ENCODE peak calls at places on chromosome 15, in nine cellular contexts. K is GM18507; U is stimulated activated CD4-positive, alpha-beta T cell treated with anti-CD3 and anti-CD28 coated beads, Interleukin-2, amount 100 ng/mL, for 48 hours; O is H9; R is iris pigment epithelial cell; V is fibroblast of the conjunctiva; J is tibial artery; M is CD8-positive, alpha-beta memory T cell; E is NCI-H1105. A is an unnamed sample.

GRCh38 chr15:98428253-98428989 is 219.9 kb upstream of the IGF1R start:
- DNase-seq in K (peak), U (peak), O (peak), R (peak), V (peak), J (peak), M (peak), E (peak), A (peak)

GRCh38 chr15:69994429-69995201 is 103.1 kb downstream of the TLE3 start:
- DNase-seq in K (no peak), U (no peak), O (no peak), R (no peak), V (no peak), J (no peak), M (no peak), E (no peak), A (no peak)

GRCh38 chr15:72534522-72534921 is 60.4 kb downstream of the ARIH1 start:
- DNase-seq in K (no peak), U (no peak), O (no peak), R (no peak), V (no peak), J (no peak), M (peak), E (no peak), A (peak)

GRCh38 chr15:64045774-64046346 is 425 bp downstream of the DAPK2 start:
- DNase-seq in K (peak), U (peak), O (peak), R (peak), V (no peak), J (no peak), M (no peak), E (no peak), A (no peak)

GRCh38 chr15:29268706-29269484 is 727 bp downstream of the NSMCE3 start:
- DNase-seq in K (no peak), U (peak), O (peak), R (peak), V (no peak), J (peak), M (peak), E (no peak), A (peak)

GRCh38 chr15:67241132-67241855 is 13.2 kb downstream of the AAGAB start:
- DNase-seq in K (peak), U (no peak), O (no peak), R (no peak), V (no peak), J (no peak), M (no peak), E (no peak), A (no peak)

GRCh38 chr15:87207945-87208580 is 1048.5 kb downstream of the NTRK3 start:
- DNase-seq in K (no peak), U (no peak), O (no peak), R (peak), V (no peak), J (no peak), M (no peak), E (no peak), A (no peak)

GRCh38 chr15:67992834-67993233 is 61.3 kb upstream of the PIAS1 start:
- DNase-seq in K (no peak), U (no peak), O (no peak), R (peak), V (no peak), J (no peak), M (no peak), E (no peak), A (no peak)

GRCh38 chr15:76196286-76196948 is 114.9 kb downstream of the ETFA start:
- DNase-seq in K (no peak), U (no peak), O (no peak), R (peak), V (peak), J (peak), M (no peak), E (no peak), A (no peak)

GRCh38 chr15:51536965-51537574 is 85.5 kb downstream of the DMXL2 start:
- DNase-seq in K (no peak), U (no peak), O (no peak), R (peak), V (peak), J (no peak), M (no peak), E (no peak), A (no peak)

GRCh38 chr15:44173813-44174212 is 21.3 kb downstream of the FRMD5 start:
- DNase-seq in K (no peak), U (no peak), O (no peak), R (no peak), V (no peak), J (no peak), M (no peak), E (no peak), A (no peak)

GRCh38 chr15:50685976-50686467 is 575 bp downstream of the TRPM7 start:
- DNase-seq in K (no peak), U (peak), O (peak), R (peak), V (no peak), J (peak), M (peak), E (peak), A (peak)

A was measured in effector memory CD8-positive, alpha-beta T cell.